ENCODE peak calls at places on chromosomes 13 and 19, in six cellular contexts. A is SK-N-SH, D is K562, N is GM12878, M is H1, W is HepG2. B is an unnamed sample.

GRCh38 chr13:76029088-76029487 is 393.0 kb downstream of the LMO7 start:
- DNase-seq in M (no peak), W (no peak), D (no peak), A (no peak), N (no peak), B (no peak)

GRCh38 chr19:17292301-17293074 is 10.7 kb downstream of the ABHD8 start:
- DNase-seq in D (peak), M (peak), N (peak), W (peak), A (peak), B (peak)

GRCh38 chr19:44748426-44749254 is at the start of gene BCL3:
- DNase-seq in N (no peak), M (no peak), D (peak), A (peak), W (no peak), B (no peak)

GRCh38 chr19:48754950-48755645 is at the start of gene FGF21:
- DNase-seq in M (no peak), A (no peak), D (no peak), N (no peak), W (no peak), B (no peak)

GRCh38 chr13:90445179-90445578 is 902.3 kb upstream of the MIR17HG start:
- DNase-seq in D (no peak), W (no peak), N (no peak), M (no peak), A (no peak), B (peak)

GRCh38 chr13:20016649-20017364 is 58.3 kb downstream of the ZMYM2 start:
- DNase-seq in W (no peak), A (no peak), N (no peak), D (no peak), M (no peak), B (no peak)

GRCh38 chr13:65932587-65933239 is 1297.4 kb downstream of the PCDH9 start:
- DNase-seq in M (no peak), A (no peak), N (no peak), W (no peak), D (no peak), B (peak)

GRCh38 chr13:61247149-61247936 is 168.3 kb downstream of the PCDH20 start:
- DNase-seq in N (peak), W (no peak), M (peak), D (no peak), A (no peak), B (no peak)

GRCh38 chr13:108426893-108427292 is 157.4 kb downstream of the TNFSF13B start:
- DNase-seq in D (no peak), W (no peak), M (no peak), A (no peak), N (no peak), B (no peak)

GRCh38 chr19:50633359-50633758 is 6.3 kb downstream of the SYT3 start:
- DNase-seq in N (no peak), M (no peak), A (no peak), D (no peak), W (no peak), B (no peak)

GRCh38 chr13:97239943-97240788 is 18.0 kb downstream of the MBNL2 start:
- DNase-seq in D (no peak), W (no peak), A (no peak), M (no peak), N (no peak), B (no peak)

GRCh38 chr13:109785892-109786450 is 412 bp downstream of the IRS2 start:
- DNase-seq in N (no peak), D (peak), A (peak), M (no peak), W (no peak), B (no peak)

GRCh38 chr13:30744686-30745085 is 9.3 kb downstream of the ALOX5AP start:
- DNase-seq in N (no peak), D (no peak), A (no peak), W (peak), M (no peak), B (no peak)

GRCh38 chr19:48873476-48874308 is 1.5 kb downstream of the PPP1R15A start:
- DNase-seq in W (no peak), N (no peak), A (no peak), M (no peak), D (peak), B (no peak)

GRCh38 chr13:72258340-72258981 is 391.5 kb upstream of the DACH1 start:
- DNase-seq in A (no peak), M (peak), D (no peak), N (no peak), W (no peak), B (no peak)

GRCh38 chr13:25489238-25489637 is 117.5 kb downstream of the ATP8A2 start:
- DNase-seq in M (no peak), W (no peak), N (no peak), D (no peak), A (no peak), B (no peak)

GRCh38 chr19:15507068-15508034 is 974 bp upstream of the CYP4F22 start:
- DNase-seq in N (no peak), M (no peak), D (peak), A (no peak), W (no peak), B (no peak)

GRCh38 chr19:15506074-15506565 is 2.2 kb upstream of the CYP4F22 start:
- DNase-seq in W (no peak), D (no peak), A (no peak), N (no peak), M (no peak), B (no peak)

GRCh38 chr19:15502264-15502663 is 6.1 kb upstream of the CYP4F22 start:
- DNase-seq in N (no peak), W (no peak), D (no peak), A (no peak), M (no peak), B (no peak)

GRCh38 chr19:15511671-15512424 is 3.5 kb downstream of the CYP4F22 start:
- DNase-seq in A (no peak), W (no peak), M (no peak), N (no peak), D (no peak), B (no peak)

GRCh38 chr19:15508035-15508710 is at the start of gene CYP4F22:
- DNase-seq in W (no peak), N (no peak), M (no peak), D (peak), A (no peak), B (no peak)
- TF ChIP-seq USF2 in W (no peak), N (no peak), M (no peak), D (no peak), A (no peak), B (no peak)

GRCh38 chr19:58262922-58263296 is 15.8 kb upstream of the ZNF8 start:
- DNase-seq in A (no peak), D (no peak), M (no peak), N (no peak), W (no peak), B (no peak)

GRCh38 chr19:58265100-58265499 is 13.7 kb upstream of the ZNF8 start:
- DNase-seq in N (no peak), A (no peak), W (no peak), D (no peak), M (no peak), B (no peak)

GRCh38 chr19:58268344-58268743 is 10.4 kb upstream of the ZNF8 start:
- DNase-seq in M (no peak), N (no peak), W (no peak), A (no peak), D (no peak), B (no peak)
- H3K9ac ChIP-seq in M (no peak), N (no peak), W (no peak), A (no peak), D (no peak), B (no peak)

GRCh38 chr13:79483302-79483701 is 2.3 kb downstream of the NDFIP2 start:
- DNase-seq in D (no peak), M (no peak), N (no peak), A (no peak), W (no peak), B (peak)

GRCh38 chr13:79480954-79481684 is at the start of gene NDFIP2:
- DNase-seq in M (peak), A (peak), N (peak), D (peak), W (peak), B (peak)

GRCh38 chr13:79485014-79485441 is 4.1 kb downstream of the NDFIP2 start:
- DNase-seq in M (no peak), D (no peak), W (peak), N (no peak), A (no peak), B (peak)

GRCh38 chr13:79482271-79482970 is 1.5 kb downstream of the NDFIP2 start:
- DNase-seq in W (no peak), A (no peak), D (no peak), M (no peak), N (no peak), B (peak)

GRCh38 chr13:79481685-79482052 is 714 bp downstream of the NDFIP2 start:
- DNase-seq in N (no peak), W (no peak), M (no peak), D (peak), A (peak), B (no peak)
- TF ChIP-seq USF2 in N (no peak), W (no peak), M (no peak), D (no peak), A (no peak), B (no peak)

GRCh38 chr13:23547000-23547590 is 23.1 kb upstream of the TNFRSF19 start:
- DNase-seq in A (no peak), W (no peak), D (no peak), N (no peak), M (peak), B (peak)
- H3K9ac ChIP-seq in A (no peak), W (no peak), D (no peak), N (no peak), M (peak), B (peak)

B was measured in IMR-90.